ENCODE peak calls at places on chromosomes 1 and 21, in seven cellular contexts. C is colonic mucosa, I is lower lobe of right lung, O is neural progenitor cell, B is psoas muscle, S is tibial nerve, A is fibroblast of lung. N is an unnamed sample. For H3K4me1, the result is how much of the 10 kb centered on the place peaks cover.

GRCh38 chr21:45543710-45544448 is 1.6 kb upstream of the SLC19A1 start:
- DNase-seq in C (peak), I (peak), O (no peak), B (no peak), S (no peak), A (no peak), N (peak)

GRCh38 chr1:167934407-167935251 is 1.9 kb upstream of the DCAF6 start:
- DNase-seq in C (no peak), I (no peak), O (no peak), B (no peak), S (no peak), A (peak), N (no peak)

GRCh38 chr1:8349961-8350360 is 32.0 kb downstream of the SLC45A1 start:
- DNase-seq in C (no peak), I (peak), O (no peak), B (peak), S (peak), A (no peak), N (no peak)

GRCh38 chr1:71783096-71783495 is 499.2 kb downstream of the NEGR1 start:
- DNase-seq in C (no peak), I (no peak), O (no peak), B (no peak), S (no peak), A (no peak), N (no peak)

GRCh38 chr1:247118946-247119446 is 14.8 kb upstream of the ZNF669 start:
- DNase-seq in C (no peak), I (no peak), O (peak), B (no peak), S (no peak), A (peak), N (no peak)

GRCh38 chr1:54051936-54052469 is 1.0 kb downstream of the TMEM59 start:
- DNase-seq in C (peak), I (no peak), O (no peak), B (no peak), S (no peak), A (peak), N (peak)

GRCh38 chr1:38246955-38247952 is 200.7 kb upstream of the POU3F1 start:
- DNase-seq in C (peak), I (no peak), O (peak), B (no peak), S (no peak), A (peak), N (no peak)

GRCh38 chr1:91997607-91998195 is 32.1 kb upstream of the EPHX4 start:
- DNase-seq in C (peak), I (no peak), O (peak), B (no peak), S (no peak), A (peak), N (no peak)

GRCh38 chr1:30313584-30313983 is 409.8 kb downstream of the MATN1 start:
- DNase-seq in C (peak), I (no peak), O (no peak), B (no peak), S (no peak), A (no peak), N (no peak)

GRCh38 chr1:100703052-100703451 is 16.5 kb upstream of the VCAM1 start:
- DNase-seq in C (no peak), I (no peak), O (no peak), B (no peak), S (no peak), A (no peak), N (no peak)

GRCh38 chr1:187411118-187411517 is 582.4 kb downstream of the PLA2G4A start:
- DNase-seq in C (no peak), I (no peak), O (no peak), B (no peak), S (no peak), A (no peak), N (no peak)

GRCh38 chr1:183956559-183957188 is 80.9 kb downstream of the COLGALT2 start:
- DNase-seq in C (no peak), I (no peak), O (no peak), B (no peak), S (no peak), A (peak), N (no peak)

GRCh38 chr1:3610165-3610822 is 1.0 kb downstream of the MEGF6 start:
- DNase-seq in C (no peak), I (no peak), O (peak), B (no peak), S (no peak), A (peak), N (no peak)

GRCh38 chr1:248618878-248619277 is 16.0 kb downstream of the OR2T11 start:
- DNase-seq in C (peak), I (peak), O (no peak), B (peak), S (peak), A (peak), N (no peak)

GRCh38 chr1:169143984-169144383 is 37.5 kb downstream of the ATP1B1 start:
- DNase-seq in C (no peak), I (no peak), O (no peak), B (no peak), S (no peak), A (no peak), N (no peak)

GRCh38 chr1:16430598-16430997 is 6.6 kb downstream of the SPATA21 start:
- DNase-seq in C (no peak), I (no peak), O (peak), B (no peak), S (no peak), A (no peak), N (no peak)

GRCh38 chr1:27556435-27556780 is 47.5 kb downstream of the AHDC1 start:
- DNase-seq in C (no peak), I (no peak), O (no peak), B (no peak), S (no peak), A (no peak), N (no peak)

GRCh38 chr1:66527688-66528087 is 6.3 kb upstream of the SGIP1 start:
- DNase-seq in C (no peak), I (no peak), O (no peak), B (no peak), S (no peak), A (peak), N (no peak)

GRCh38 chr1:151130837-151131586 is 15.4 kb downstream of the SEMA6C start:
- DNase-seq in C (peak), I (peak), O (peak), B (peak), S (peak), A (peak), N (peak)

DNA sequence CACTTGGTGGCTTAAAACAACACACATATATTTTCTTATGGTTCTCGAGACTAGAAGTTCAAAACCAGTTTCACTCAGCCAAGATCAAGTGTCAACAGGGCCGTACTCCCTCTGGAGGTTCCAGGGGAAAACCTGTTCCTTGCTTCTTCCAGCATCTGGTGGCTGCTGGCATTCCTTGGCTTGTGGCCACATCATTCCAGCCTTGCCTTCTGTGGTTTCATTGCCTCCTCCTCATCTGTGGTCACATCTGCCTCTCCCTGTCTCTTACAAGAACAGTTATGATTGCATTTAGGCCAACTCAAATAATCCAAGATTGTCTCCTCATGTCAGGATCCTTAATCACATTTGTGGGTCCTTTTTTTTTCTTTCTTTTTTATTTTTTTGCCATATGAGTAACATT is 240.7 kb upstream of the HOOK1 start:
- DNase-seq in C (no peak), I (no peak), O (no peak), B (no peak), S (no peak), A (peak), N (no peak)
- TF ChIP-seq CTCF in C (no peak), I (no peak), O (no peak), B (no peak), S (no peak), A (peak), N (no peak)

DNA sequence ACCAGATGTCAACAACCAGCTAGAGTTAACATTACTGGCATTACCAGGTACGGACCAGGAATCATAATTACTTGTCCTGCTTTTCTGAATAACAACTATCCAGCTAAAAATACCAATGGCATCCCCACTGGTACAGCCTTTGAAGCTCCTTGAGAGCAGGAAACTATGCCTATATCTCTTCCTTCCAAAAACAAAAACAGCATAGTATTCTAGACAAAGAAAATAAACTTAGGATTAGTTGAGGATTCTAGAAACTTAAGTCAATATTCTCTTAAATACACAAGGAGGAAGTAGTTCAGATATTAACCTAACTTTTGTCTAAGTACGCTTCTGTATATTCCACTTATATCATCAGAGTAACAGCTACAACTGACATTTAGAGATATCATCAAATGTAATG is 3.0 kb downstream of the FUBP1 start:
- DNase-seq in C (no peak), I (no peak), O (no peak), B (no peak), S (no peak), A (no peak), N (no peak)
- H3K27ac ChIP-seq in C (no peak), I (no peak), O (no peak), B (peak), S (peak), A (no peak), N (no peak)

GRCh38 chr21:43720539-43721224 is 1.8 kb downstream of the PDXK start:
- DNase-seq in C (no peak), I (no peak), O (no peak), B (no peak), S (no peak), A (no peak), N (no peak)
- H3K4me1 ChIP-seq in C (under half), I (half or more), O (under half), B (under half), S (under half), A (under half), N (half or more)

DNA sequence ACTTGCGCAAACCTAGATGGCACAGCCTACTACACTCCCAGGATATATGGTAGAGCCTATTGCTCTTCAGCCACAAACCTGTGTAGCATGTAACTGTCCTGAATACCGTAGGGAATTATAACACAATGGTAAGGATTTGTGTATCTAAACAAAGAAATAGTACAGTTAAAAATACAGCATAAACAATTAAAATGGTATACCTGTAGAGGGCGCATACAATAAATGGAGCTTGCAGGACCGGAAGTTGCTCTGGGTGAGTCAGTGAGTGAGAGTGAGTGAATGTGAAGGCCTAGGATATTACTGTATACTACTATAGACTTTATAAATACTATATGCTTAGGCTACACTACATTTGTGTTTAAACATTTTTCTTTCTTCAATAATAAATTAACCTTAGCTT is 99.3 kb downstream of the PLD5 start:
- DNase-seq in C (no peak), I (no peak), O (no peak), B (no peak), S (no peak), A (no peak), N (no peak)
- TF ChIP-seq CTCF in C (no peak), I (no peak), O (peak), B (no peak), S (no peak), A (no peak), N (no peak)

DNA sequence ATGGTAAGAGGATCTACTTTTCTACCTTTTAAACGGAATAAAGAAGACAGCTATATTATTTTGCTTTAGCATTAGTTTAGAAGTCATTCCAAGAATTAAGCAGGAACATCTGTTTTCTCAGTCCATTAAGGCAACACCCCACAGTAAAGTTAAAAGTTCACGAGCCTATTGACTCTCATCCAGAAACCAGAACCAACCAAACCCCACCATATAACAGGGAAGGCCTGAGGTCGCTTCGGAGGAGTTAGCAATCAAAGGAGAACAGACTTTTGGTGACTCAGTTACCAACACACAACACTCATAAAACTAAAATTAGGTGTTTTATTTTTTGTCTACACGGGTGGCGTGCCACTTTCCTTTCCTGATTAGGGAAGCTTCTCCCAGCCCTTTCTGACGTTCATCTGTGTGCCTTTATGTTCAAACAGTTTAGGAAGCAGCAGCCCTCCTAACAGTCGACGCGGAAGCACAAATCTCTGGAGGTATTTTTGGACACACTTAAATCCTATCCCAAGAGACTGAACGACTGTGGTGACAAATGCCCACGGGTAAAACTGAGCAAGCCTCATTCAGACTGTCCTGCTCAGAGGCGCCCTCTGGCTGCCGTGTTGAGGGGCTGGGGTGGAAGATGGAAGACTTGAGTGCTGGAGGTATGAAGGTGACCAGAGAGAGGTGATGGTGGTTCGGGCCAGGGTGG is 8.6 kb upstream of the PLA2G2C start:
- DNase-seq in C (peak), I (peak), O (peak), B (peak), S (peak), A (peak), N (peak)
- H3K27ac ChIP-seq in C (peak), I (no peak), O (no peak), B (no peak), S (no peak), A (no peak), N (no peak)

GRCh38 chr1:43577647-43578542 is 47.2 kb downstream of the PTPRF start:
- DNase-seq in C (no peak), I (no peak), O (no peak), B (no peak), S (no peak), A (no peak), N (no peak)
- H3K4me1 ChIP-seq in C (under half), I (under half), O (under half), B (under half), S (under half), A (under half), N (under half)

DNA sequence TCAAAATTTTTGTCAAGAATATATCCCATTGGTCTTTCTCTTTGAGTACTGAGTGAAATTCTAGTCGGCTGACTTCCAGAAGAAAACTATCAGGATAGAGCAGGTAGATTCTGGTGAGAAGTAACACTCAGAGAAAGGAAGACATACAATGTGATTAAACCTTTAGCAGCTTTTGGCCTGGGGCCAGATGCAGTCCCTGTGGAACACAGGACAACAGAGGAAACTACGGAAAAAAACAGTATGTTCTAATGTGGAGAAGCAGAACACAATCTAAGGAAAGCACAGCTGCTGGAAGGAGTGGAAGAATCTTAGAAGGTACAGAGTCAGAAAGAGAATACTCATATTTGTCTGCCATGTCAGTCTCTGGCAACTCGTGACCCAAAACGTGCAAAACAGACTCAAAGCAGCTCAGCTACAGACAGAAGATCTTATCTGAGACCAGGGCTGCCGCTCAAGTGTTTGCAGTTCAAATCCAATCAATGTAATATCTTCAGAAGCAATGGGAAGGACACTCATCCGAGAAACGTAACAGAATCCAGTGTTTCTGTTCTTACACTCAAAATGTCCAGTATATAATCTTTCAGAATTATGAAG is 283.8 kb downstream of the MRPL39 start:
- DNase-seq in C (no peak), I (no peak), O (no peak), B (no peak), S (no peak), A (no peak), N (no peak)
- TF ChIP-seq CTCF in C (no peak), I (no peak), O (no peak), B (no peak), S (no peak), A (no peak), N (no peak)

N was measured in left lung.